ENCODE peak calls at places on chromosome 2, in six cellular contexts. One of them, this sample, is unnamed. For H3K9me3, the result is how much of the 10 kb centered on the place peaks cover.

GRCh38 chr2:233361298-233361697 is 7.0 kb downstream of the DGKD start:
- DNase-seq in heart left ventricle: no peak
- DNase-seq in spleen: no peak
- DNase-seq in lower lobe of right lung: no peak
- DNase-seq in cardiac muscle cell: no peak
- DNase-seq in prostate gland: no peak
- DNase-seq in this sample: no peak

GRCh38 chr2:95531254-95531771 is 46.8 kb upstream of the TRIM43B start:
- DNase-seq in heart left ventricle: no peak
- DNase-seq in spleen: no peak
- DNase-seq in lower lobe of right lung: no peak
- DNase-seq in cardiac muscle cell: no peak
- DNase-seq in prostate gland: no peak
- DNase-seq in this sample: no peak

GRCh38 chr2:63679252-63679850 is 90.6 kb downstream of the MDH1 start:
- DNase-seq in heart left ventricle: no peak
- DNase-seq in spleen: no peak
- DNase-seq in lower lobe of right lung: no peak
- DNase-seq in cardiac muscle cell: no peak
- DNase-seq in prostate gland: no peak
- DNase-seq in this sample: no peak

GRCh38 chr2:96463119-96463518 is 42.0 kb downstream of the NEURL3 start:
- DNase-seq in heart left ventricle: no peak
- DNase-seq in spleen: no peak
- DNase-seq in lower lobe of right lung: no peak
- DNase-seq in cardiac muscle cell: no peak
- DNase-seq in prostate gland: no peak
- DNase-seq in this sample: no peak

GRCh38 chr2:9758741-9759140 is 84.5 kb upstream of the TAF1B start:
- DNase-seq in heart left ventricle: no peak
- DNase-seq in spleen: no peak
- DNase-seq in lower lobe of right lung: no peak
- DNase-seq in cardiac muscle cell: no peak
- DNase-seq in prostate gland: no peak
- DNase-seq in this sample: no peak

GRCh38 chr2:62238236-62238635 is 42.3 kb downstream of the B3GNT2 start:
- DNase-seq in heart left ventricle: no peak
- DNase-seq in spleen: peak
- DNase-seq in lower lobe of right lung: no peak
- DNase-seq in cardiac muscle cell: no peak
- DNase-seq in prostate gland: no peak
- DNase-seq in this sample: no peak

GRCh38 chr2:60581461-60582282 is 28.2 kb upstream of the BCL11A start:
- DNase-seq in heart left ventricle: peak
- DNase-seq in spleen: peak
- DNase-seq in lower lobe of right lung: peak
- DNase-seq in cardiac muscle cell: peak
- DNase-seq in prostate gland: peak
- DNase-seq in this sample: no peak

GRCh38 chr2:204115692-204116091 is 179.1 kb downstream of the ICOS start:
- DNase-seq in heart left ventricle: no peak
- DNase-seq in spleen: no peak
- DNase-seq in lower lobe of right lung: no peak
- DNase-seq in cardiac muscle cell: no peak
- DNase-seq in prostate gland: no peak
- DNase-seq in this sample: no peak

GRCh38 chr2:231228223-231228622 is 29.8 kb downstream of the ARMC9 start:
- DNase-seq in heart left ventricle: no peak
- DNase-seq in spleen: no peak
- DNase-seq in lower lobe of right lung: no peak
- DNase-seq in cardiac muscle cell: no peak
- DNase-seq in prostate gland: no peak
- DNase-seq in this sample: no peak

GRCh38 chr2:63465633-63466032 is 122.6 kb downstream of the WDPCP start:
- DNase-seq in heart left ventricle: no peak
- DNase-seq in spleen: no peak
- DNase-seq in lower lobe of right lung: no peak
- DNase-seq in cardiac muscle cell: no peak
- DNase-seq in prostate gland: no peak
- DNase-seq in this sample: no peak

GRCh38 chr2:39494784-39495251 is 57.7 kb upstream of the MAP4K3 start:
- DNase-seq in heart left ventricle: peak
- DNase-seq in spleen: no peak
- DNase-seq in lower lobe of right lung: no peak
- DNase-seq in cardiac muscle cell: peak
- DNase-seq in prostate gland: no peak
- DNase-seq in this sample: peak

GRCh38 chr2:8578335-8579244 is 103.3 kb upstream of the ID2 start:
- DNase-seq in heart left ventricle: no peak
- DNase-seq in spleen: no peak
- DNase-seq in lower lobe of right lung: no peak
- DNase-seq in cardiac muscle cell: no peak
- DNase-seq in prostate gland: no peak
- DNase-seq in this sample: no peak

GRCh38 chr2:69577467-69578200 is 65.9 kb downstream of the AAK1 start:
- DNase-seq in heart left ventricle: no peak
- DNase-seq in spleen: no peak
- DNase-seq in lower lobe of right lung: no peak
- DNase-seq in cardiac muscle cell: peak
- DNase-seq in prostate gland: no peak
- DNase-seq in this sample: no peak

GRCh38 chr2:14297906-14298305 is 334.6 kb upstream of the LRATD1 start:
- DNase-seq in heart left ventricle: no peak
- DNase-seq in spleen: no peak
- DNase-seq in lower lobe of right lung: no peak
- DNase-seq in cardiac muscle cell: no peak
- DNase-seq in prostate gland: no peak
- DNase-seq in this sample: no peak
- H3K9me3 ChIP-seq in heart left ventricle: under half
- H3K9me3 ChIP-seq in spleen: under half
- H3K9me3 ChIP-seq in lower lobe of right lung: under half
- H3K9me3 ChIP-seq in cardiac muscle cell: under half
- H3K9me3 ChIP-seq in prostate gland: under half
- H3K9me3 ChIP-seq in this sample: under half

GRCh38 chr2:600542-601386 is 76.4 kb downstream of the TMEM18 start:
- DNase-seq in heart left ventricle: no peak
- DNase-seq in spleen: peak
- DNase-seq in lower lobe of right lung: no peak
- DNase-seq in cardiac muscle cell: no peak
- DNase-seq in prostate gland: no peak
- DNase-seq in this sample: no peak
- H3K9me3 ChIP-seq in heart left ventricle: under half
- H3K9me3 ChIP-seq in spleen: under half
- H3K9me3 ChIP-seq in lower lobe of right lung: under half
- H3K9me3 ChIP-seq in cardiac muscle cell: under half
- H3K9me3 ChIP-seq in prostate gland: under half
- H3K9me3 ChIP-seq in this sample: under half

DNA sequence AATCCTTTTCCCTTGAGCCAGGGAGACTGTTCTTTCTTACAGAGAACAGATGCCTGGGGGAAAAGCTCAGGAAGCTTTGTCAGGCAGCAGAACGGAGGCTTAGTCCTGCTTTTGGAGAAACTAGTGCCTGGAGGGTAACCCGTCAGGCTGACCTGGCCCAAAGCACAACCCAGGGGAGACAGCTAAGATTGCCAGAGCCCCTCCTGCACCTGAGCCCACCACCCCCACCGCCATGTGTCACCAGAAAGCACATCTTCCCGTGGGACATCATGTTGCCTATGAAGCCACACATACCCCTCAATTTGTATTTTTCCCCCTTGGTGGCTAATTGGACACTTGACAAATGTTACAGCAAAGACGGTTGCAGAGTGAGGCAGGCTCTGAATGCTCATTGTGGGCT is 229.7 kb downstream of the ATAD2B start:
- DNase-seq in heart left ventricle: no peak
- DNase-seq in spleen: no peak
- DNase-seq in lower lobe of right lung: no peak
- DNase-seq in cardiac muscle cell: no peak
- DNase-seq in prostate gland: no peak
- DNase-seq in this sample: no peak
- H3K9me3 ChIP-seq in heart left ventricle: under half
- H3K9me3 ChIP-seq in spleen: under half
- H3K9me3 ChIP-seq in lower lobe of right lung: under half
- H3K9me3 ChIP-seq in cardiac muscle cell: under half
- H3K9me3 ChIP-seq in prostate gland: under half
- H3K9me3 ChIP-seq in this sample: under half

DNA sequence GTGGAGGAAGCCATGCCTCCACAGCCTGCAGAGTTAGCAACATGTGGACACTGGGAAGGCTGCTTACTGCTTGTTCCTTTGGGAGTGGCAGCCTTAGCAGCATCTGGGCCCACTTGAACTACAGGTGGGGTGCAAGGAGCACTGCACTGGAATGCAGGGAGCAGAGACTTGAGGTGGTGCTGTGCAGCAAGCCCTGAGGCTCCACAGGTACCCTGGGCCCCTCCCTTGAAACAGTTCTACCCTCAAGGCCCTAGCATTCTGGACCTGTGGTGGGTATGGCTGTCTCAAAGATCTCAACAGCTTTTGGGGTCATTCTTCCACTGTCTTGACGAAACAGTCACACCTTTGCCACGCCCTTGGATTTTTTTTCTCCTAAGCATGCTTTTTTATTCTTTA is 13.5 kb downstream of the UBR3 start:
- DNase-seq in heart left ventricle: no peak
- DNase-seq in spleen: no peak
- DNase-seq in lower lobe of right lung: no peak
- DNase-seq in cardiac muscle cell: no peak
- DNase-seq in prostate gland: no peak
- DNase-seq in this sample: no peak
- H3K9me3 ChIP-seq in heart left ventricle: under half
- H3K9me3 ChIP-seq in spleen: under half
- H3K9me3 ChIP-seq in lower lobe of right lung: under half
- H3K9me3 ChIP-seq in cardiac muscle cell: under half
- H3K9me3 ChIP-seq in prostate gland: under half
- H3K9me3 ChIP-seq in this sample: under half

GRCh38 chr2:206482123-206482522 is 38.8 kb downstream of the ADAM23 start:
- DNase-seq in heart left ventricle: no peak
- DNase-seq in spleen: no peak
- DNase-seq in lower lobe of right lung: no peak
- DNase-seq in cardiac muscle cell: no peak
- DNase-seq in prostate gland: no peak
- DNase-seq in this sample: no peak

GRCh38 chr2:206482633-206483032 is 39.3 kb downstream of the ADAM23 start:
- DNase-seq in heart left ventricle: no peak
- DNase-seq in spleen: no peak
- DNase-seq in lower lobe of right lung: no peak
- DNase-seq in cardiac muscle cell: no peak
- DNase-seq in prostate gland: no peak
- DNase-seq in this sample: no peak

GRCh38 chr2:206480161-206480560 is 36.8 kb downstream of the ADAM23 start:
- DNase-seq in heart left ventricle: no peak
- DNase-seq in spleen: no peak
- DNase-seq in lower lobe of right lung: no peak
- DNase-seq in cardiac muscle cell: no peak
- DNase-seq in prostate gland: no peak
- DNase-seq in this sample: no peak

GRCh38 chr2:206480620-206481019 is 37.3 kb downstream of the ADAM23 start:
- DNase-seq in heart left ventricle: no peak
- DNase-seq in spleen: no peak
- DNase-seq in lower lobe of right lung: no peak
- DNase-seq in cardiac muscle cell: no peak
- DNase-seq in prostate gland: no peak
- DNase-seq in this sample: no peak

GRCh38 chr2:206481056-206481455 is 37.7 kb downstream of the ADAM23 start:
- DNase-seq in heart left ventricle: no peak
- DNase-seq in spleen: no peak
- DNase-seq in lower lobe of right lung: no peak
- DNase-seq in cardiac muscle cell: no peak
- DNase-seq in prostate gland: no peak
- DNase-seq in this sample: no peak
- H3K9me3 ChIP-seq in heart left ventricle: under half
- H3K9me3 ChIP-seq in spleen: under half
- H3K9me3 ChIP-seq in lower lobe of right lung: under half
- H3K9me3 ChIP-seq in cardiac muscle cell: under half
- H3K9me3 ChIP-seq in prostate gland: under half
- H3K9me3 ChIP-seq in this sample: under half

GRCh38 chr2:240524963-240525718 is 32.6 kb downstream of the ANKMY1 start:
- DNase-seq in heart left ventricle: no peak
- DNase-seq in spleen: peak
- DNase-seq in lower lobe of right lung: no peak
- DNase-seq in cardiac muscle cell: no peak
- DNase-seq in prostate gland: no peak
- DNase-seq in this sample: no peak

GRCh38 chr2:240527153-240527750 is 30.5 kb downstream of the ANKMY1 start:
- DNase-seq in heart left ventricle: no peak
- DNase-seq in spleen: no peak
- DNase-seq in lower lobe of right lung: no peak
- DNase-seq in cardiac muscle cell: no peak
- DNase-seq in prostate gland: no peak
- DNase-seq in this sample: no peak

GRCh38 chr2:240526521-240526920 is 31.3 kb downstream of the ANKMY1 start:
- DNase-seq in heart left ventricle: no peak
- DNase-seq in spleen: peak
- DNase-seq in lower lobe of right lung: no peak
- DNase-seq in cardiac muscle cell: no peak
- DNase-seq in prostate gland: no peak
- DNase-seq in this sample: no peak

GRCh38 chr2:240523451-240524281 is 34.1 kb downstream of the ANKMY1 start:
- DNase-seq in heart left ventricle: no peak
- DNase-seq in spleen: peak
- DNase-seq in lower lobe of right lung: no peak
- DNase-seq in cardiac muscle cell: no peak
- DNase-seq in prostate gland: no peak
- DNase-seq in this sample: no peak

DNA sequence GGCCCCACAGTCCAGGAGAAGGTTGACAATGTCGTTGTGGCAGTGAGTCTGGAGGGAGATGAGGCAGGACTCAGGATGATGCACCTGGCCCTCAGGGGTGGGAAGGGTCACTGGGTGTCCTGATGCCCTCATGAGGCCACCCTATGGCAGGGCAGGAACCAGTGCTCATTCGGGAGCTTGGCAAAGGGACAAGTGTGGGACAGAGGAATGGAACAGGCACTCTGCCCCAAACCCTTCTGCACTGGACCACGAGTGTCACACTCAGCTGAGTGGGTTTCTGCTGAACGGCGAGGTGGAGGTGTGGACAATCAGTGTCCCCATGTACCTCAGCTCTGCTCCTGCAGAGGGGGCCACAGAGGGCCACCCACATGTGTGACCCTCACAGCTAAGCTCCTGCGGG is 32.0 kb downstream of the ANKMY1 start:
- DNase-seq in heart left ventricle: no peak
- DNase-seq in spleen: peak
- DNase-seq in lower lobe of right lung: no peak
- DNase-seq in cardiac muscle cell: no peak
- DNase-seq in prostate gland: no peak
- DNase-seq in this sample: no peak
- H3K9me3 ChIP-seq in heart left ventricle: under half
- H3K9me3 ChIP-seq in spleen: half or more
- H3K9me3 ChIP-seq in lower lobe of right lung: under half
- H3K9me3 ChIP-seq in cardiac muscle cell: under half
- H3K9me3 ChIP-seq in prostate gland: under half
- H3K9me3 ChIP-seq in this sample: under half

This sample was measured in PC-9.